ENCODE peak calls at places on chromosomes 2 and 18, in four cellular contexts. S, F, W and T are unnamed samples.

GRCh38 chr18:45687617-45688016 is 36.4 kb upstream of the SLC14A1 start:
- DNase-seq in W (no peak), F (no peak), S (no peak), T (no peak)

GRCh38 chr2:221715783-221716386 is 143.8 kb upstream of the EPHA4 start:
- DNase-seq in F (no peak), W (no peak), S (no peak), T (no peak)

GRCh38 chr18:44537521-44537920 is 143.2 kb upstream of the SETBP1 start:
- DNase-seq in W (no peak), F (peak), S (peak), T (peak)

GRCh38 chr18:32735781-32736180 is 37.0 kb downstream of the KLHL14 start:
- DNase-seq in W (peak), F (peak), S (peak), T (peak)

GRCh38 chr2:189629553-189630453 is 31.5 kb upstream of the ASNSD1 start:
- DNase-seq in W (peak), F (no peak), S (no peak), T (no peak)

GRCh38 chr2:108701208-108701607 is 18.1 kb upstream of the RANBP2 start:
- DNase-seq in F (no peak), W (no peak), S (no peak), T (no peak)

GRCh38 chr2:233817305-233817980 is 36.9 kb downstream of the HJURP start:
- DNase-seq in W (no peak), F (no peak), S (no peak), T (no peak)

GRCh38 chr2:240105982-240106381 is 30.1 kb downstream of the COPS9 start:
- DNase-seq in S (no peak), F (no peak), W (no peak), T (no peak)

GRCh38 chr2:166417669-166418068 is 41.9 kb upstream of the SCN9A start:
- DNase-seq in F (no peak), S (peak), W (peak), T (no peak)

GRCh38 chr2:96201338-96201737 is 7.3 kb downstream of the STARD7 start:
- DNase-seq in W (no peak), F (no peak), S (no peak), T (peak)

GRCh38 chr18:53416985-53417384 is 807.5 kb downstream of the MBD2 start:
- DNase-seq in F (no peak), S (peak), W (no peak), T (no peak)

GRCh38 chr2:241036397-241036963 is 38.1 kb downstream of the SNED1 start:
- DNase-seq in S (peak), W (no peak), F (peak), T (no peak)

GRCh38 chr2:207122914-207123744 is 42.6 kb downstream of the KLF7 start:
- DNase-seq in W (no peak), F (peak), S (peak), T (no peak)

GRCh38 chr2:241208058-241208457 is 19.6 kb downstream of the ANO7 start:
- DNase-seq in S (no peak), F (no peak), W (no peak), T (no peak)

GRCh38 chr2:239009001-239009961 is 161.4 kb downstream of the TWIST2 start:
- DNase-seq in S (no peak), W (no peak), F (no peak), T (no peak)

GRCh38 chr2:28753043-28753683 is 1.5 kb downstream of the PPP1CB start:
- DNase-seq in W (peak), F (peak), S (peak), T (peak)

GRCh38 chr2:85971369-85971768 is 82.6 kb upstream of the ST3GAL5 start:
- DNase-seq in S (peak), W (peak), F (no peak), T (no peak)

GRCh38 chr18:64110692-64111480 is 38.0 kb downstream of the LINC00305 start:
- DNase-seq in W (peak), S (peak), F (no peak), T (no peak)

GRCh38 chr2:1883476-1883875 is 139.2 kb upstream of the PXDN start:
- DNase-seq in F (no peak), W (no peak), S (no peak), T (no peak)

GRCh38 chr2:62333961-62334360 is 138.0 kb downstream of the B3GNT2 start:
- DNase-seq in W (no peak), S (no peak), F (no peak), T (no peak)

GRCh38 chr2:176088048-176088936 is 4.2 kb upstream of the HOXD13 start:
- DNase-seq in S (peak), F (peak), W (peak), T (peak)

GRCh38 chr2:200352631-200353030 is 46.1 kb downstream of the SPATS2L start:
- DNase-seq in W (no peak), F (peak), S (peak), T (peak)

GRCh38 chr2:160371251-160372009 is 122.2 kb downstream of the RBMS1 start:
- DNase-seq in S (no peak), F (no peak), W (no peak), T (no peak)

GRCh38 chr2:34103437-34103836 is 504.3 kb upstream of the FAM98A start:
- DNase-seq in F (no peak), S (no peak), W (no peak), T (no peak)

GRCh38 chr2:47232738-47233415 is 77.8 kb upstream of the STPG4 start:
- DNase-seq in W (peak), F (no peak), S (peak), T (no peak)

GRCh38 chr2:231393149-231394131 is 2.1 kb upstream of the B3GNT7 start:
- DNase-seq in S (no peak), W (no peak), F (no peak), T (no peak)

GRCh38 chr2:205612661-205613060 is 69.6 kb upstream of the NRP2 start:
- DNase-seq in F (no peak), W (no peak), S (no peak), T (no peak)

GRCh38 chr2:69549421-69549820 is 94.1 kb downstream of the AAK1 start:
- DNase-seq in W (peak), S (peak), F (no peak), T (peak)

GRCh38 chr18:8752329-8752728 is 47.0 kb downstream of the MTCL1 start:
- DNase-seq in W (peak), S (no peak), F (no peak), T (no peak)

GRCh38 chr2:42618116-42618515 is 49.7 kb downstream of the MTA3 start:
- DNase-seq in F (no peak), W (peak), S (no peak), T (peak)

GRCh38 chr2:127256866-127257265 is 36.8 kb upstream of the CYP27C1 start:
- DNase-seq in W (no peak), F (no peak), S (no peak), T (no peak)

GRCh38 chr2:53253244-53253643 is 514.4 kb upstream of the CHAC2 start:
- DNase-seq in W (no peak), F (no peak), S (no peak), T (no peak)

GRCh38 chr2:238864207-238865014 is 16.5 kb downstream of the TWIST2 start:
- DNase-seq in S (peak), F (peak), W (peak), T (peak)

GRCh38 chr18:25832008-25832604 is 258.3 kb downstream of the SS18 start:
- DNase-seq in W (peak), S (peak), F (peak), T (peak)

GRCh38 chr2:116706381-116706780 is 1108.1 kb upstream of the DDX18 start:
- DNase-seq in S (no peak), F (no peak), W (no peak), T (no peak)

GRCh38 chr2:24917731-24918325 is 2.2 kb downstream of the ADCY3 start:
- DNase-seq in F (no peak), S (no peak), W (no peak), T (no peak)